ENCODE peak calls at places on chromosome 3, in nine cellular contexts. G is GM12891; L is mesothelial cell of epicardium; S is H4; R is HuH-7; A is iPS-NIHi11; U is HT-29; O is activated naive CD8-positive, alpha-beta T cell treated with anti-CD3 and anti-CD28 coated beads, Interleukin-2, amount 50 U/mL, for 24 hours; Y is GM03348. H is an unnamed sample.

GRCh38 chr3:105944721-105945120 is 75.9 kb upstream of the CBLB start:
- DNase-seq in A (no peak), Y (peak; percentile 54), U (no peak), R (no peak), O (no peak), S (peak; percentile 15), L (no peak), G (no peak), H (no peak)

GRCh38 chr3:66128623-66129022 is 89.9 kb upstream of the MAGI1 start:
- DNase-seq in G (no peak), L (no peak), R (no peak), A (no peak), O (no peak), Y (no peak), S (no peak), U (no peak), H (no peak)

GRCh38 chr3:170421758-170422157 is 3.1 kb downstream of the CLDN11 start:
- DNase-seq in O (no peak), S (no peak), L (no peak), A (no peak), Y (no peak), R (no peak), G (no peak), U (no peak), H (no peak)

GRCh38 chr3:172760406-172760805 is 9.9 kb downstream of the ECT2 start:
- DNase-seq in A (no peak), Y (no peak), R (no peak), L (no peak), U (no peak), O (no peak), S (no peak), G (no peak), H (no peak)

GRCh38 chr3:186506846-186507245 is 37.3 kb downstream of the CRYGS start:
- DNase-seq in U (no peak), R (no peak), S (no peak), Y (no peak), G (no peak), O (no peak), A (no peak), L (no peak), H (no peak)

GRCh38 chr3:58202917-58203360 is 7.8 kb downstream of the DNASE1L3 start:
- DNase-seq in U (no peak), A (no peak), R (no peak), S (no peak), L (no peak), O (no peak), G (no peak), Y (no peak), H (no peak)

GRCh38 chr3:71210257-71211002 is 373.1 kb downstream of the FOXP1 start:
- DNase-seq in L (no peak), A (no peak), S (no peak), G (no peak), U (no peak), Y (peak; percentile 69), O (no peak), R (no peak), H (no peak)

GRCh38 chr3:41434781-41435180 is 235.5 kb downstream of the CTNNB1 start:
- DNase-seq in Y (no peak), A (no peak), L (no peak), S (no peak), R (no peak), U (no peak), O (no peak), G (no peak), H (no peak)

GRCh38 chr3:128282392-128283196 is 129.3 kb downstream of the EEFSEC start:
- DNase-seq in S (no peak), U (no peak), L (no peak), R (no peak), A (no peak), Y (peak; percentile 85), O (no peak), G (no peak), H (no peak)

GRCh38 chr3:153338487-153338886 is 176.5 kb downstream of the RAP2B start:
- DNase-seq in Y (peak; percentile 30), G (no peak), L (no peak), A (no peak), S (no peak), O (no peak), U (no peak), R (no peak), H (peak; percentile 86)

GRCh38 chr3:186413615-186414415 is 51.8 kb upstream of the DGKG start:
- DNase-seq in L (no peak), A (peak; percentile 59), O (peak; percentile 16), R (no peak), G (no peak), U (no peak), S (no peak), Y (peak; percentile 26), H (no peak)

GRCh38 chr3:183253364-183253960 is 409 bp downstream of the B3GNT5 start:
- DNase-seq in U (peak; percentile 61), L (peak; percentile 37), R (peak; percentile 15), A (peak; percentile 39), Y (peak; percentile 70), S (no peak), G (peak; percentile 8), O (peak; percentile 36), H (peak; percentile 36)

H was measured in foreskin melanocyte.